ENCODE peak calls at places on chromosomes 4 and X, in five cellular contexts. K, I, V, B and U are unnamed samples.

GRCh38 chrX:124232523-124233201 is 99.8 kb upstream of the TEX13D start:
- DNase-seq in K (no peak), I (no peak), V (no peak), B (no peak), U (no peak)

GRCh38 chr4:338759-339097 is 1.1 kb downstream of the ZNF141 start:
- DNase-seq in K (peak), I (no peak), V (no peak), B (peak), U (no peak)

GRCh38 chr4:99200148-99200547 is 18.9 kb downstream of the ADH6 start:
- DNase-seq in K (no peak), I (no peak), V (no peak), B (no peak), U (no peak)

GRCh38 chr4:76272999-76273398 is 21.5 kb downstream of the FAM47E start:
- DNase-seq in K (no peak), I (no peak), V (no peak), B (no peak), U (no peak)

GRCh38 chr4:156786713-156787112 is 184.9 kb downstream of the PDGFC start:
- DNase-seq in K (no peak), I (no peak), V (no peak), B (no peak), U (no peak)

GRCh38 chrX:110363241-110363640 is 4.6 kb downstream of the RTL9 start:
- DNase-seq in K (no peak), I (no peak), V (no peak), B (no peak), U (no peak)

GRCh38 chr4:36385951-36386561 is 104.6 kb downstream of the DTHD1 start:
- DNase-seq in K (no peak), I (peak), V (no peak), B (no peak), U (no peak)

GRCh38 chrX:47515941-47516649 is 33.1 kb upstream of the ZNF41 start:
- DNase-seq in K (no peak), I (no peak), V (no peak), B (peak), U (no peak)

GRCh38 chrX:133838761-133839676 is 146.4 kb downstream of the GPC3 start:
- DNase-seq in K (no peak), I (no peak), V (no peak), B (peak), U (no peak)

GRCh38 chrX:134520860-134521390 is 61.0 kb downstream of the HPRT1 start:
- DNase-seq in K (no peak), I (peak), V (peak), B (peak), U (no peak)

GRCh38 chr4:71553605-71554004 is 214.8 kb downstream of the SLC4A4 start:
- DNase-seq in K (no peak), I (no peak), V (no peak), B (peak), U (no peak)

GRCh38 chr4:7867701-7868429 is 71.8 kb downstream of the AFAP1 start:
- DNase-seq in K (no peak), I (no peak), V (no peak), B (no peak), U (no peak)

GRCh38 chr4:102168580-102168979 is 176.7 kb downstream of the SLC39A8 start:
- DNase-seq in K (no peak), I (no peak), V (no peak), B (no peak), U (no peak)

GRCh38 chr4:114921790-114922581 is 191.4 kb downstream of the NDST4 start:
- DNase-seq in K (no peak), I (no peak), V (no peak), B (no peak), U (no peak)

GRCh38 chrX:55598333-55598732 is 24.9 kb upstream of the FOXR2 start:
- DNase-seq in K (no peak), I (no peak), V (no peak), B (no peak), U (no peak)

GRCh38 chrX:94942603-94943002 is 1268.6 kb downstream of the FAM133A start:
- DNase-seq in K (no peak), I (no peak), V (no peak), B (no peak), U (no peak)

GRCh38 chr4:20829958-20830357 is 129.7 kb downstream of the PACRGL start:
- DNase-seq in K (no peak), I (no peak), V (no peak), B (no peak), U (no peak)

GRCh38 chrX:118579417-118579816 is 83.8 kb downstream of the DOCK11 start:
- DNase-seq in K (no peak), I (no peak), V (no peak), B (peak), U (no peak)

GRCh38 chr4:101349346-101350064 is 2.2 kb upstream of the PPP3CA start:
- DNase-seq in K (peak), I (no peak), V (peak), B (no peak), U (no peak)

DNA sequence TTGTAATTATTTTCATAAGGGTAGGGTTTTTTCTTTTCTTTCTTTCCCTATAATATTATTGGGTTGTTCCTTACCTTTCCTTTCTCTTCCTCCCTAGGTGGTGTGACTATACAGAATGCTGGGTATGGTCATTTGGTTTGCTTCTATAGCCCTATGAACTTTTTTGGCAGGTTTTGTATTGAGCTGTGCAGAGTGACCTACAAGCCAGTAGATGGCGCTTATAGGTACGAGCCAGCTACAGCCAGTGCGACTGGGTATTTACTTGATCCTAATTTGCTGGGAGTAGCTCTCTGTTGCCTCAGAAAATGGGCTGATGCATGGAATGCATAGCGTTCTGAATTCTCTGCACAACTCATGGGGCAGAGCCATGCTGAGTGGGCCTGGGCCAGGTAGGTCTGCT is 423.3 kb downstream of the MAGEE1 start:
- DNase-seq in K (no peak), I (no peak), V (no peak), B (no peak), U (no peak)
- TF ChIP-seq CTCF in K (no peak), I (peak), V (no peak), B (no peak), U (no peak)

DNA sequence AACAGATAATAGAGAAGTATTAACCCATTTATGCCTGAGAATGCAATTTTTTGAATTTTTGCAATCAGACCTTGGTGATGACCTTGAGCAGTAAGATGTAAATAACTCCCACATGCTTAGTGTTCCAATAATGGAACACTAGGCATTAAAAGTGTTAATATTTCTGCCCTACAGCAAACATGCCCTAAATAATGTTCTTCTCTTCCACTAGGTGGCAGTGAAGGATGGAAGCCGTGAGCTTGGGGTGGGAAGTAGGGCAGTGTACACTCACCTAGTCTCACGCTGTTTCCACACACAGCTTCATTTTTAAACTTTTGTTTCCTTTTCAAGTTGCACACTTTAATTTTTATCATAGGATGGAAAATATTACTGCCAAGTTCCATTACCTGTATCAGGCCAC is 613.1 kb upstream of the HS3ST1 start:
- DNase-seq in K (no peak), I (no peak), V (no peak), B (no peak), U (no peak)
- TF ChIP-seq CTCF in K (no peak), I (peak), V (no peak), B (no peak), U (no peak)

DNA sequence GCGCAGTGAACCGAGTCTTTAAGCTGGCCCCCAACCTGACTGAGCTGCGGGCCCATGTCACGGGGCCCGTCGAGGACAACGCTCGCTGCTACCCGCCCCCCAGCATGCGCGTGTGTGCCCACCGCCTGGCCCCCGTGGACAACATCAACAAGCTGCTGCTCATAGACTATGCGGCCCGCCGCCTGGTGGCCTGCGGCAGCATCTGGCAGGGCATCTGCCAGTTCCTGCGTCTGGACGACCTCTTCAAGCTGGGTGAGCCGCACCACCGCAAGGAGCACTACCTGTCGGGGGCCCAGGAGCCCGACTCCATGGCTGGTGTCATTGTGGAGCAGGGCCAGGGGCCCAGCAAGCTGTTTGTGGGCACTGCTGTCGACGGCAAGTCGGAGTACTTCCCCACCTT is 2.2 kb downstream of the PLXNA3 start:
- DNase-seq in K (no peak), I (no peak), V (no peak), B (no peak), U (no peak)
- TF ChIP-seq CTCF in K (no peak), I (no peak), V (peak), B (peak), U (no peak)

GRCh38 chrX:107304141-107304540 is 97.7 kb downstream of the DNAAF6 start:
- DNase-seq in K (no peak), I (no peak), V (no peak), B (no peak), U (no peak)
- TF ChIP-seq CTCF in K (no peak), I (no peak), V (no peak), B (no peak), U (no peak)